ENCODE peak calls at places on chromosomes 7 and 10, in seven cellular contexts. One of them, this sample, is unnamed.
A peak's percentile ranks its signal among the peaks of the same experiment; 100 is the strongest.

GRCh38 chr10:70588255-70588654 is 14.3 kb downstream of the PRF1 start:
- DNase-seq in GM12891: no peak
- DNase-seq in ovary: no peak
- DNase-seq in HFFc6: no peak
- DNase-seq in left cardiac atrium: no peak
- DNase-seq in LoVo: no peak
- DNase-seq in GM23338: no peak
- DNase-seq in this sample: no peak

GRCh38 chr10:83816942-83817341 is 322.4 kb upstream of the GHITM start:
- DNase-seq in GM23338: no peak
- DNase-seq in ovary: no peak
- DNase-seq in HFFc6: no peak
- DNase-seq in left cardiac atrium: no peak
- DNase-seq in LoVo: no peak
- DNase-seq in GM12891: no peak
- DNase-seq in this sample: no peak

GRCh38 chr7:63044721-63045120 is 953.9 kb upstream of the ZNF722 start:
- DNase-seq in ovary: no peak
- DNase-seq in HFFc6: no peak
- DNase-seq in LoVo: no peak
- DNase-seq in GM12891: no peak
- DNase-seq in GM23338: no peak
- DNase-seq in left cardiac atrium: no peak
- DNase-seq in this sample: no peak

GRCh38 chr10:129025774-129026173 is 441.3 kb upstream of the MGMT start:
- DNase-seq in HFFc6: no peak
- DNase-seq in LoVo: no peak
- DNase-seq in ovary: no peak
- DNase-seq in GM23338: no peak
- DNase-seq in left cardiac atrium: no peak
- DNase-seq in GM12891: no peak
- DNase-seq in this sample: no peak

GRCh38 chr10:79380918-79381775 is 33.9 kb downstream of the PPIF start:
- DNase-seq in GM12891: no peak
- DNase-seq in ovary: peak; percentile 37
- DNase-seq in left cardiac atrium: peak; percentile 15
- DNase-seq in HFFc6: no peak
- DNase-seq in LoVo: no peak
- DNase-seq in GM23338: no peak
- DNase-seq in this sample: no peak

GRCh38 chr10:17742918-17743317 is 9.1 kb upstream of the TMEM236 start:
- DNase-seq in GM12891: no peak
- DNase-seq in GM23338: peak; percentile 66
- DNase-seq in left cardiac atrium: peak; percentile 68
- DNase-seq in HFFc6: peak; percentile 56
- DNase-seq in ovary: peak; percentile 57
- DNase-seq in LoVo: peak; percentile 37
- DNase-seq in this sample: peak; percentile 80

GRCh38 chr10:58352956-58353610 is 18.3 kb downstream of the UBE2D1 start:
- DNase-seq in left cardiac atrium: no peak
- DNase-seq in GM23338: no peak
- DNase-seq in GM12891: no peak
- DNase-seq in ovary: no peak
- DNase-seq in HFFc6: no peak
- DNase-seq in LoVo: no peak
- DNase-seq in this sample: no peak

GRCh38 chr10:113301342-113301984 is 251.4 kb upstream of the HABP2 start:
- DNase-seq in LoVo: no peak
- DNase-seq in HFFc6: no peak
- DNase-seq in ovary: no peak
- DNase-seq in GM23338: peak; percentile 59
- DNase-seq in left cardiac atrium: no peak
- DNase-seq in GM12891: no peak
- DNase-seq in this sample: no peak

GRCh38 chr7:51288896-51289607 is 27.6 kb downstream of the COBL start:
- DNase-seq in LoVo: peak; percentile 43
- DNase-seq in HFFc6: no peak
- DNase-seq in left cardiac atrium: no peak
- DNase-seq in GM23338: peak; percentile 44
- DNase-seq in GM12891: no peak
- DNase-seq in ovary: no peak
- DNase-seq in this sample: no peak

GRCh38 chr7:253491-254336 is 36.3 kb upstream of the FOXL3 start:
- DNase-seq in ovary: no peak
- DNase-seq in left cardiac atrium: peak; percentile 17
- DNase-seq in LoVo: no peak
- DNase-seq in HFFc6: no peak
- DNase-seq in GM23338: no peak
- DNase-seq in GM12891: no peak
- DNase-seq in this sample: no peak

GRCh38 chr7:72546586-72546985 is 134.4 kb upstream of the CALN1 start:
- DNase-seq in ovary: no peak
- DNase-seq in GM23338: no peak
- DNase-seq in LoVo: no peak
- DNase-seq in GM12891: no peak
- DNase-seq in HFFc6: no peak
- DNase-seq in left cardiac atrium: no peak
- DNase-seq in this sample: no peak

GRCh38 chr7:155324012-155324917 is 26.6 kb downstream of the INSIG1 start:
- DNase-seq in LoVo: no peak
- DNase-seq in GM23338: no peak
- DNase-seq in left cardiac atrium: no peak
- DNase-seq in ovary: no peak
- DNase-seq in HFFc6: no peak
- DNase-seq in GM12891: no peak
- DNase-seq in this sample: no peak

GRCh38 chr7:138460176-138460648 is at the start of gene TRIM24:
- DNase-seq in left cardiac atrium: peak; percentile 97
- DNase-seq in GM23338: no peak
- DNase-seq in HFFc6: no peak
- DNase-seq in LoVo: no peak
- DNase-seq in ovary: no peak
- DNase-seq in GM12891: peak; percentile 87
- DNase-seq in this sample: no peak

GRCh38 chr10:125265579-125265955 is 105.2 kb upstream of the CTBP2 start:
- DNase-seq in HFFc6: no peak
- DNase-seq in GM23338: no peak
- DNase-seq in LoVo: no peak
- DNase-seq in GM12891: no peak
- DNase-seq in ovary: no peak
- DNase-seq in left cardiac atrium: no peak
- DNase-seq in this sample: no peak

GRCh38 chr7:17870406-17870805 is 69.9 kb downstream of the SNX13 start:
- DNase-seq in GM12891: no peak
- DNase-seq in GM23338: no peak
- DNase-seq in HFFc6: no peak
- DNase-seq in left cardiac atrium: no peak
- DNase-seq in ovary: no peak
- DNase-seq in LoVo: no peak
- DNase-seq in this sample: no peak

GRCh38 chr7:13989138-13989943 is at the start of gene ETV1:
- DNase-seq in GM12891: no peak
- DNase-seq in HFFc6: peak; percentile 68
- DNase-seq in left cardiac atrium: peak; percentile 74
- DNase-seq in ovary: peak; percentile 26
- DNase-seq in LoVo: peak; percentile 83
- DNase-seq in GM23338: peak; percentile 98
- DNase-seq in this sample: peak; percentile 91

GRCh38 chr10:79070611-79071534 is 2.1 kb downstream of the ZMIZ1 start:
- DNase-seq in GM12891: no peak
- DNase-seq in left cardiac atrium: peak; percentile 94
- DNase-seq in GM23338: peak; percentile 68
- DNase-seq in HFFc6: peak; percentile 77
- DNase-seq in ovary: peak; percentile 80
- DNase-seq in LoVo: peak; percentile 80
- DNase-seq in this sample: no peak

GRCh38 chr10:26238378-26238777 is 21.8 kb downstream of the GAD2 start:
- DNase-seq in HFFc6: no peak
- DNase-seq in left cardiac atrium: no peak
- DNase-seq in GM12891: no peak
- DNase-seq in GM23338: no peak
- DNase-seq in LoVo: no peak
- DNase-seq in ovary: no peak
- DNase-seq in this sample: no peak

GRCh38 chr10:73865459-73866442 is 8.6 kb downstream of the CAMK2G start:
- DNase-seq in GM23338: no peak
- DNase-seq in left cardiac atrium: peak; percentile 69
- DNase-seq in HFFc6: no peak
- DNase-seq in GM12891: peak; percentile 66
- DNase-seq in ovary: no peak
- DNase-seq in LoVo: no peak
- DNase-seq in this sample: no peak

GRCh38 chr10:44997105-44997748 is 3.5 kb upstream of the ZNF22 start:
- DNase-seq in GM23338: no peak
- DNase-seq in left cardiac atrium: no peak
- DNase-seq in ovary: no peak
- DNase-seq in GM12891: no peak
- DNase-seq in LoVo: no peak
- DNase-seq in HFFc6: no peak
- DNase-seq in this sample: no peak

GRCh38 chr7:50807026-50807730 is 24.5 kb upstream of the GRB10 start:
- DNase-seq in GM23338: no peak
- DNase-seq in LoVo: no peak
- DNase-seq in left cardiac atrium: no peak
- DNase-seq in ovary: no peak
- DNase-seq in GM12891: no peak
- DNase-seq in HFFc6: no peak
- DNase-seq in this sample: no peak

GRCh38 chr10:97000487-97001182 is 168.5 kb downstream of the LCOR start:
- DNase-seq in HFFc6: no peak
- DNase-seq in GM23338: peak; percentile 46
- DNase-seq in ovary: no peak
- DNase-seq in GM12891: no peak
- DNase-seq in left cardiac atrium: no peak
- DNase-seq in LoVo: peak; percentile 15
- DNase-seq in this sample: no peak

GRCh38 chr7:27186450-27187157 is 1.6 kb upstream of the HOXA11 start:
- DNase-seq in left cardiac atrium: no peak
- DNase-seq in GM12891: no peak
- DNase-seq in LoVo: no peak
- DNase-seq in GM23338: no peak
- DNase-seq in ovary: no peak
- DNase-seq in HFFc6: no peak
- DNase-seq in this sample: no peak

GRCh38 chr10:16520900-16521299 is 779 bp downstream of the C1QL3 start:
- DNase-seq in LoVo: no peak
- DNase-seq in GM12891: peak; percentile 48
- DNase-seq in left cardiac atrium: peak; percentile 35
- DNase-seq in GM23338: peak; percentile 65
- DNase-seq in ovary: peak; percentile 11
- DNase-seq in HFFc6: no peak
- DNase-seq in this sample: no peak

GRCh38 chr10:117661316-117661715 is 118.8 kb downstream of the EMX2 start:
- DNase-seq in LoVo: no peak
- DNase-seq in GM23338: no peak
- DNase-seq in GM12891: no peak
- DNase-seq in ovary: no peak
- DNase-seq in left cardiac atrium: no peak
- DNase-seq in HFFc6: no peak
- DNase-seq in this sample: no peak

GRCh38 chr10:131512852-131513251 is 201.3 kb upstream of the TCERG1L start:
- DNase-seq in GM23338: no peak
- DNase-seq in left cardiac atrium: no peak
- DNase-seq in HFFc6: no peak
- DNase-seq in ovary: no peak
- DNase-seq in LoVo: no peak
- DNase-seq in GM12891: no peak
- DNase-seq in this sample: no peak

GRCh38 chr10:62594093-62594520 is 210.4 kb upstream of the ADO start:
- DNase-seq in LoVo: peak; percentile 60
- DNase-seq in GM12891: peak; percentile 23
- DNase-seq in GM23338: peak; percentile 78
- DNase-seq in ovary: peak; percentile 71
- DNase-seq in left cardiac atrium: peak; percentile 39
- DNase-seq in HFFc6: peak; percentile 48
- DNase-seq in this sample: peak; percentile 60

GRCh38 chr10:131244836-131245235 is 66.7 kb downstream of the TCERG1L start:
- DNase-seq in LoVo: no peak
- DNase-seq in ovary: no peak
- DNase-seq in left cardiac atrium: no peak
- DNase-seq in GM23338: no peak
- DNase-seq in HFFc6: no peak
- DNase-seq in GM12891: no peak
- DNase-seq in this sample: no peak

GRCh38 chr10:58700576-58700975 is 187.9 kb downstream of the BICC1 start:
- DNase-seq in ovary: no peak
- DNase-seq in LoVo: no peak
- DNase-seq in GM12891: no peak
- DNase-seq in HFFc6: no peak
- DNase-seq in GM23338: no peak
- DNase-seq in left cardiac atrium: no peak
- DNase-seq in this sample: no peak

GRCh38 chr7:154306036-154306435 is 253.8 kb downstream of the DPP6 start:
- DNase-seq in left cardiac atrium: no peak
- DNase-seq in GM12891: no peak
- DNase-seq in ovary: no peak
- DNase-seq in GM23338: no peak
- DNase-seq in HFFc6: no peak
- DNase-seq in LoVo: no peak
- DNase-seq in this sample: no peak

GRCh38 chr7:116165717-116166116 is 44.6 kb upstream of the TES start:
- DNase-seq in GM23338: no peak
- DNase-seq in LoVo: no peak
- DNase-seq in left cardiac atrium: no peak
- DNase-seq in HFFc6: no peak
- DNase-seq in GM12891: no peak
- DNase-seq in ovary: no peak
- DNase-seq in this sample: no peak

GRCh38 chr10:70458329-70459060 is 17.0 kb upstream of the NODAL start:
- DNase-seq in GM12891: no peak
- DNase-seq in left cardiac atrium: peak; percentile 88
- DNase-seq in HFFc6: peak; percentile 68
- DNase-seq in ovary: peak; percentile 83
- DNase-seq in LoVo: no peak
- DNase-seq in GM23338: peak; percentile 63
- DNase-seq in this sample: no peak

GRCh38 chr10:3511483-3511882 is 273.5 kb downstream of the KLF6 start:
- DNase-seq in GM23338: no peak
- DNase-seq in left cardiac atrium: no peak
- DNase-seq in LoVo: no peak
- DNase-seq in HFFc6: no peak
- DNase-seq in GM12891: no peak
- DNase-seq in ovary: no peak
- DNase-seq in this sample: no peak

GRCh38 chr10:36341466-36341865 is 699.4 kb upstream of the FZD8 start:
- DNase-seq in left cardiac atrium: no peak
- DNase-seq in ovary: no peak
- DNase-seq in LoVo: no peak
- DNase-seq in GM23338: no peak
- DNase-seq in GM12891: no peak
- DNase-seq in HFFc6: no peak
- DNase-seq in this sample: no peak

This sample was measured in RKO.